ENCODE peak calls at places on chromosomes 6 and 20, in four cellular contexts. O is A549, H is K562, C is HepG2. P is an unnamed sample.

GRCh38 chr6:144179817-144180216 is 29.5 kb downstream of the STX11 start:
- DNase-seq in O (no peak), H (no peak), C (no peak), P (no peak)

GRCh38 chr6:113586966-113587699 is 270.0 kb upstream of the MARCKS start:
- DNase-seq in O (no peak), H (no peak), C (no peak), P (no peak)

GRCh38 chr6:41371992-41372525 is 36.7 kb downstream of the NCR2 start:
- DNase-seq in O (no peak), H (no peak), C (no peak), P (no peak)

GRCh38 chr20:2602046-2602735 is 50.2 kb upstream of the NOP56 start:
- DNase-seq in O (no peak), H (no peak), C (no peak), P (no peak)

GRCh38 chr20:50085481-50086365 is 27.2 kb downstream of the UBE2V1 start:
- DNase-seq in O (peak), H (peak), C (peak), P (peak)

GRCh38 chr20:2118783-2119182 is 17.2 kb downstream of the STK35 start:
- DNase-seq in O (no peak), H (peak), C (no peak), P (no peak)

GRCh38 chr6:166584046-166584679 is 2.3 kb downstream of the RAMACL start:
- DNase-seq in O (no peak), H (no peak), C (no peak), P (no peak)

GRCh38 chr6:138087549-138087948 is 19.7 kb downstream of the PERP start:
- DNase-seq in O (peak), H (no peak), C (peak), P (no peak)

GRCh38 chr6:109978174-109979032 is at the start of gene GPR6:
- DNase-seq in O (peak), H (peak), C (peak), P (peak)

GRCh38 chr6:165987483-165988305 is 180.0 kb downstream of the TBXT start:
- DNase-seq in O (peak), H (no peak), C (no peak), P (peak)

GRCh38 chr20:53901064-53901463 is 169.3 kb downstream of the BCAS1 start:
- DNase-seq in O (peak), H (no peak), C (no peak), P (peak)

GRCh38 chr6:37060195-37060559 is 54.7 kb downstream of the FGD2 start:
- DNase-seq in O (no peak), H (no peak), C (no peak), P (no peak)

GRCh38 chr20:49724637-49725606 is 11.2 kb upstream of the B4GALT5 start:
- DNase-seq in O (no peak), H (peak), C (peak), P (peak)

GRCh38 chr6:70686548-70687133 is 19.0 kb downstream of the SMAP1 start:
- DNase-seq in O (peak), H (peak), C (peak), P (peak)

GRCh38 chr6:92623441-92623840 is 795.9 kb downstream of the EPHA7 start:
- DNase-seq in O (no peak), H (no peak), C (no peak), P (no peak)

GRCh38 chr6:99879431-99879830 is 114.6 kb downstream of the MCHR2 start:
- DNase-seq in O (no peak), H (no peak), C (no peak), P (no peak)

GRCh38 chr6:24117016-24117415 is 9.0 kb upstream of the NRSN1 start:
- DNase-seq in O (no peak), H (no peak), C (no peak), P (no peak)

GRCh38 chr6:158797331-158798202 is 21.6 kb downstream of the EZR start:
- DNase-seq in O (no peak), H (no peak), C (no peak), P (peak)

GRCh38 chr6:36742146-36742545 is 44.5 kb downstream of the RAB44 start:
- DNase-seq in O (no peak), H (no peak), C (no peak), P (no peak)

GRCh38 chr20:33909331-33909921 is 84.3 kb upstream of the RALY start:
- DNase-seq in O (peak), H (no peak), C (peak), P (peak)

GRCh38 chr6:2611092-2611491 is 139.6 kb downstream of the MYLK4 start:
- DNase-seq in O (no peak), H (no peak), C (no peak), P (no peak)

GRCh38 chr20:46111028-46111835 is 6.9 kb upstream of the CD40 start:
- DNase-seq in O (no peak), H (no peak), C (no peak), P (no peak)

DNA sequence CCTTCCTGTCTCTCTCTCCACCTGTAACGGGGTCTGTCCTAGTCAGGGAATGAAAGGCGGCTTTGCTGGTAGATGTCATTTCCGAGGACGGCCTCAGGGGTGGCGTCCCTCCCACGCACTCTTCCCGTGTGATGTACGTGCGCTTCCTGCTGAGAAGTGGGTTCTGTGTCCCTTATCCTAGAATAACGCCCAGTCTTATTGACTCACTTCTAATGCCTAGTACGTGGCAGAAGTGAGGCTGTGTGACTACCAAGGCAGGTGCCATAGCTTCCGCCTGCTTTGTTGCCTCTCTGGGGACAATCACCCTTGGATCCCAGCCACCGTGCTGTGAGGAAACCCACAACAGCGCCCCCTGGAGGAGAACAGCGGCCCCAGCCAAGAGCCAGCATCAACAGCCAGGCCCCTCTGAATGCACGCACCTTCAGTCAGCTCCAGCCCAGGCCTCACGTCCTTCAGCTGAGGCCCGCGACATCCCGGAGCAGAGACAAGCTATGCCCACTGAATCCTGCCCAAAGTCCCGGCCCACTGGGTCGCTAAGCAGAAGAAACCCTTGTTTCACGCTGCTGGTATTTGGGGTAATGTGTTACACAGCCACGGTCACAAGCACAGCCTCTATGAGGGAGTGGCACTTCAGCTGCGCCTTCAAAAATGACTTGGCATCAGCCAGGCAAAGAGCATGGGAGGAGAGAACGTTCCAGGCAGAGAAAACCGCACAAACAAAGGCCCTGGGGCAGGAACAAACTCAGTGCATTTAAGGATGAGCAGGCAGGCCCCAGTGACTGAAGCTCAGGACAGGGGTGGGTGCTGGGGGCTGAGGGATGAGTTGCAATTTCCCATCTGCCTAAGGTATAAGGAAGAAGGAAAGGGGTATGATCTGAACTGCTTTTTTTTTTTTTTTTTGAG is 224.2 kb downstream of the NFATC2 start:
- DNase-seq in O (peak), H (peak), C (peak), P (no peak)
- TF ChIP-seq MAZ in O (no peak), H (no peak), C (no peak), P (no peak)

GRCh38 chr6:27726620-27727023 is 185.6 kb downstream of the OR2B2 start:
- DNase-seq in O (peak), H (peak), C (peak), P (peak)
- TF ChIP-seq MAZ in O (no peak), H (no peak), C (no peak), P (no peak)

GRCh38 chr20:25493137-25493536 is 85.7 kb downstream of the GINS1 start:
- DNase-seq in O (no peak), H (no peak), C (no peak), P (no peak)
- TF ChIP-seq MAZ in O (no peak), H (no peak), C (no peak), P (no peak)

GRCh38 chr6:73929421-73929820 is 233.4 kb downstream of the CD109 start:
- DNase-seq in O (no peak), H (no peak), C (no peak), P (peak)
- TF ChIP-seq MAZ in O (no peak), H (no peak), C (no peak), P (no peak)

GRCh38 chr6:150209415-150209814 is 66.6 kb downstream of the PPP1R14C start:
- DNase-seq in O (no peak), H (no peak), C (no peak), P (no peak)

GRCh38 chr6:150211700-150212615 is 69.1 kb downstream of the PPP1R14C start:
- DNase-seq in O (no peak), H (no peak), C (no peak), P (no peak)

GRCh38 chr6:150208606-150209352 is 65.9 kb downstream of the PPP1R14C start:
- DNase-seq in O (no peak), H (no peak), C (no peak), P (no peak)

GRCh38 chr6:150204705-150205472 is 62.0 kb downstream of the PPP1R14C start:
- DNase-seq in O (no peak), H (peak), C (no peak), P (no peak)

DNA sequence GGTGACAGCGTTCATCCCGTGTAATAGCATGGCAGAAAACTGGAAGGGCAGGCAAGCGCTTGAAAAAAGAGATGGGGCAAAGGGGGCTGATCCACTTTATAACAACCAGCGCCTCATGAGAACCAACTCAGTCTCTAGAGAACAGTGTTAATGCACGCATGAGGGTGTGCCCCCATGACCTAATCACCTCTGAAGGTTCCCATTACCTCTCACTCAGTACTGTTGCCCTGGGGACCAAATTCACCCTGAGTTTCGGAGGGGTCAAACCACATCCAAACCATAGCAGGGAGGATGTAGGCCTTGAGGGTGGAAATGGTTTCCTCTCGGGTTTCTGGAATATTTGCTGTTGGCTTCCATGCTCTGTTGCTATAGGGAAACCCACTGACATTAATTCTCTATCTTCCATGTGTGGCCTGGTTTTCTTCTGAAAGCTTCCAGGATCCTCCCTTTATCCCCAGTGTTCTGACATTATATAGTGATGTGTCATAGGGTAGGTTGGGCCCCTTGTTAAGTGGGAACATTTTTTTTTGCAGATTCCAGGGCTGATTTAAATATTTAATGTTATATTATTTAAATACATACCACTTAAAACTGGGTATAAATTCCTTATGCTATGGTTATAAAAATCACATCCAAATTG is 65.2 kb downstream of the PPP1R14C start:
- DNase-seq in O (no peak), H (no peak), C (no peak), P (peak)
- TF ChIP-seq MAZ in O (no peak), H (no peak), C (no peak), P (no peak)

GRCh38 chr6:33856655-33857054 is 52.9 kb upstream of the MLN start:
- DNase-seq in O (no peak), H (no peak), C (no peak), P (no peak)
- TF ChIP-seq MAZ in O (no peak), H (no peak), C (no peak), P (no peak)

P was measured in IMR-90.